ENCODE peak calls at places on chromosome 18, in four cellular contexts. K is body of pancreas, Y is H1, N is adrenal gland. M is an unnamed sample. For H3K4me1, the result is how much of the 10 kb centered on the place peaks cover.

GRCh38 chr18:26685438-26686173 is 137.3 kb upstream of the KCTD1 start:
- DNase-seq in K (no peak), Y (peak), N (no peak), M (no peak)

GRCh38 chr18:40313030-40313642 is 1641.9 kb upstream of the PIK3C3 start:
- DNase-seq in Y (no peak), K (no peak), N (no peak), M (no peak)

GRCh38 chr18:29163596-29163995 is 986.7 kb upstream of the CDH2 start:
- DNase-seq in N (no peak), K (no peak), Y (no peak), M (no peak)

GRCh38 chr18:59220784-59221765 is 1.1 kb downstream of the GRP start:
- DNase-seq in K (no peak), Y (peak), N (no peak), M (no peak)

GRCh38 chr18:70420151-70420898 is 131.5 kb downstream of the SOCS6 start:
- DNase-seq in K (peak), Y (no peak), N (no peak), M (no peak)

GRCh38 chr18:36179562-36180334 is 7.5 kb upstream of the MOCOS start:
- DNase-seq in K (peak), Y (no peak), N (peak), M (no peak)

GRCh38 chr18:64720781-64721464 is 572.0 kb upstream of the LINC00305 start:
- DNase-seq in Y (no peak), N (no peak), K (peak), M (no peak)

GRCh38 chr18:44826418-44827259 is 146.0 kb downstream of the SETBP1 start:
- DNase-seq in K (peak), N (peak), Y (no peak), M (no peak)

GRCh38 chr18:21763846-21764646 is 23.5 kb downstream of the MIB1 start:
- DNase-seq in Y (no peak), K (no peak), N (no peak), M (no peak)

GRCh38 chr18:76619342-76620315 is 124.6 kb upstream of the ZNF516 start:
- DNase-seq in Y (peak), N (peak), K (peak), M (no peak)

GRCh38 chr18:76970749-76971148 is 148.4 kb downstream of the ZNF236 start:
- DNase-seq in K (no peak), N (no peak), Y (no peak), M (no peak)

GRCh38 chr18:35581555-35582309 is at the start of gene GALNT1:
- DNase-seq in Y (peak), K (peak), N (peak), M (no peak)

GRCh38 chr18:46155652-46156051 is 51.5 kb downstream of the HAUS1 start:
- DNase-seq in K (no peak), N (no peak), Y (no peak), M (no peak)

GRCh38 chr18:44696892-44697291 is 16.2 kb downstream of the SETBP1 start:
- DNase-seq in N (no peak), Y (peak), K (peak), M (no peak)

GRCh38 chr18:50203801-50204604 is 9.1 kb upstream of the MYO5B start:
- DNase-seq in Y (peak), K (peak), N (peak), M (no peak)

GRCh38 chr18:52394602-52395001 is 54.6 kb downstream of the DCC start:
- DNase-seq in Y (no peak), N (no peak), K (peak), M (no peak)

GRCh38 chr18:77039196-77040140 is 93.1 kb downstream of the MBP start:
- DNase-seq in Y (no peak), K (no peak), N (no peak), M (no peak)

GRCh38 chr18:46449499-46449898 is 207.5 kb downstream of the LOXHD1 start:
- DNase-seq in Y (no peak), K (no peak), N (no peak), M (no peak)

GRCh38 chr18:53018791-53019190 is 678.8 kb downstream of the DCC start:
- DNase-seq in N (no peak), K (no peak), Y (no peak), M (no peak)

GRCh38 chr18:27803957-27804356 is 373.0 kb downstream of the CDH2 start:
- DNase-seq in K (no peak), N (no peak), Y (no peak), M (no peak)

GRCh38 chr18:65753520-65753919 is 2.7 kb downstream of the CDH7 start:
- DNase-seq in K (no peak), Y (no peak), N (no peak), M (no peak)

GRCh38 chr18:36312806-36313395 is 15.4 kb downstream of the FHOD3 start:
- DNase-seq in Y (no peak), K (no peak), N (peak), M (no peak)

GRCh38 chr18:39871976-39872375 is 2083.1 kb upstream of the PIK3C3 start:
- DNase-seq in N (no peak), Y (no peak), K (no peak), M (no peak)

GRCh38 chr18:45856526-45856925 is 31.1 kb downstream of the SIGLEC15 start:
- DNase-seq in Y (no peak), K (no peak), N (no peak), M (no peak)

GRCh38 chr18:59744271-59744721 is 47.1 kb upstream of the CCBE1 start:
- DNase-seq in N (no peak), K (no peak), Y (no peak), M (no peak)

GRCh38 chr18:37362158-37362890 is 203.3 kb downstream of the CELF4 start:
- DNase-seq in Y (peak), K (no peak), N (peak), M (no peak)

GRCh38 chr18:54127759-54128378 is 96.6 kb downstream of the MBD2 start:
- DNase-seq in N (peak), Y (peak), K (no peak), M (no peak)

GRCh38 chr18:7447629-7448028 is 119.5 kb upstream of the PTPRM start:
- DNase-seq in N (no peak), Y (no peak), K (no peak), M (no peak)

GRCh38 chr18:6327895-6328623 is 86.7 kb downstream of the L3MBTL4 start:
- DNase-seq in K (peak), Y (no peak), N (no peak), M (no peak)

GRCh38 chr18:45684341-45685115 is 39.5 kb upstream of the SLC14A1 start:
- DNase-seq in Y (no peak), N (no peak), K (no peak), M (no peak)

GRCh38 chr18:69400976-69401474 is 337 bp downstream of the DOK6 start:
- DNase-seq in K (no peak), N (no peak), Y (peak), M (no peak)

GRCh38 chr18:2994603-2995432 is 18.1 kb downstream of the LPIN2 start:
- DNase-seq in N (no peak), K (peak), Y (peak), M (peak)

GRCh38 chr18:48952287-48953095 is 1.7 kb upstream of the SMAD7 start:
- DNase-seq in N (peak), K (peak), Y (peak), M (no peak)

GRCh38 chr18:2683055-2683454 is 27.5 kb downstream of the SMCHD1 start:
- DNase-seq in N (no peak), K (no peak), Y (no peak), M (no peak)

GRCh38 chr18:61724532-61724931 is 168.3 kb downstream of the RNF152 start:
- DNase-seq in N (no peak), K (no peak), Y (no peak), M (no peak)

GRCh38 chr18:25164837-25165791 is 186.9 kb downstream of the ZNF521 start:
- DNase-seq in N (peak), Y (no peak), K (peak), M (no peak)
- H3K27ac ChIP-seq in N (no peak), Y (no peak), K (no peak), M (peak)

GRCh38 chr18:79245517-79246001 is 150.2 kb upstream of the NFATC1 start:
- DNase-seq in K (no peak), Y (no peak), N (no peak), M (peak)
- TF ChIP-seq POLR2A in K (no peak), Y (no peak), N (no peak), M (no peak)

GRCh38 chr18:63315879-63316278 is 3.7 kb downstream of the BCL2 start:
- DNase-seq in N (no peak), Y (no peak), K (no peak), M (no peak)
- H3K4me1 ChIP-seq in N (under half), Y (under half), K (under half), M (under half)

DNA sequence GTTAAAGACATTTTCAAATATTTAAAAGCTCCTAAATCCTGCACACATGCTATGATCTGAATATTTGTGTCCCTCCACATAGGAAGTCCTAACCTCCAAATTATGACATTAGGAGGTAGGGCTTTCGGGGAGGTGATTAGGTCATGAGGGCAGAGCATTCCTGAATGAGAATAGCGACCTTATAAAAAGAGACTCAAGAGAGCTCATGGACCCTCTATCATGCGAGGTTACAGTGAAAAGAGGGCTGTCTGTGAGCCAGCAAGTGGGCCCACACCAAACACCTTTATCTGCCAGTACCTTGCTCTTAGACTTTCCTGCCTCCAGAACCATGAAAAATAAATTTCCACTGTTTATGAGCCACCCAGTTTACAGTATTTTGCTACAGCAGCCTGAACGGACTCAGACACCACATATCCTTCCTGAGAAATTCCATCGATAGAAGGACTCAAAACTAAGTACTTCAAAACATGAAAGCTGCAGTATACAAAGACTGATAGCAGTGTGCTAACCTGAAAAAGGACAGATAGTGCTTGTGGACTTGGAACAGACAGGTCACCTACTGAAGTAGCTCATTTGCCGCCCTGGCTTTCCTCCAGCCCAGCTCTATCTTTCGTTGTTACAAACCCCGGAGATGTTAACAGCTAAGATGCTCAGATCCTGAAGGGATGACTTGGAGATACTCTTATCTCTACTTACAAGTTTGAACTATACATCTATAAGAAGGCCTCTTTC is 13.8 kb downstream of the FAM210A start:
- DNase-seq in K (no peak), N (no peak), Y (no peak), M (no peak)
- H3K27ac ChIP-seq in K (no peak), N (no peak), Y (no peak), M (no peak)

DNA sequence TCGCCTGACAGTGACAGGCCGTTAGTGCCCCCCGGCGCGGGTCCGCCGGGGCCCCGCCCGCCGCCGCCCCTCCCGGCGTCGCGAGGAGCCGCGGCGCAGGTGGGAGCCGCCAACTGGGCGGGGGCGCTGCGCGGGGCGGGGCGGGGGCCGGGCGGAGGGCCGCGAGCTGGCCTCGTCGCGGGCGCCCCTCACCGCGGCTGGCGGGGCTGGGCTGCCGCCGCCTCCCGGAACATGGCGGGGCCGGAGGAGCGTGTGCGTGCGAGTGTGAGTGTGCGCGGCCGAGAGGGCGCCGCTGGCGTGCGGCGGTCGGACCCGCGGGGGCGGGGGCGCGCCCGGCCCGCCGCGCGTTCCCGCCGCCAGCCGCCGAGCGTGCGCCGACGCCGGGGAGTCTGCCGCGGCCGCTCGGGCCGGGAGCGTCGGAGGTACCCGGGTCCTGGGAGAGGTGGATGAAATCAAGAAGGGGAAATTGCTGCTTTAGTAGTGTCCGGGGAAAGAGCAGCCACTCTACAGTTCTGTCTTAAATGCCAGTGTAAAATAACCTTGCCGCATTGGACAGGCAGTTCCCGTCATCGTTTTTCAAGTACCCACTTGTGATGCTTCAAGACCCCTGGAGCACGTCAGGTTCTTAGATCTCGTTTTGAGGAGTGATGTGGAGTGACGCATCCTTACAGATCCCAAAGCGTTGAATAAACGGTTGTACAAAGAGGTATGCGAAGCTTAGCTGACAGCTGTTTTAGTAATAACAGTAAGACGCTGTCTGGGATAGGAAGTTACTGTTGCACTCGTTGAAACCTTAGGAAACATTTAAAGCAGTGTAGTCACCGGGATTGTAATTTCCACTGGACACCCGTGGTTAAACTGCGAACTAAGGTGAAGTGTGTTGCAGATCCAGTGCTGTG is 836 bp downstream of the ANKRD12 start:
- DNase-seq in Y (peak), K (peak), N (peak), M (no peak)
- TF ChIP-seq POLR2A in Y (no peak), K (peak), N (peak), M (peak)

DNA sequence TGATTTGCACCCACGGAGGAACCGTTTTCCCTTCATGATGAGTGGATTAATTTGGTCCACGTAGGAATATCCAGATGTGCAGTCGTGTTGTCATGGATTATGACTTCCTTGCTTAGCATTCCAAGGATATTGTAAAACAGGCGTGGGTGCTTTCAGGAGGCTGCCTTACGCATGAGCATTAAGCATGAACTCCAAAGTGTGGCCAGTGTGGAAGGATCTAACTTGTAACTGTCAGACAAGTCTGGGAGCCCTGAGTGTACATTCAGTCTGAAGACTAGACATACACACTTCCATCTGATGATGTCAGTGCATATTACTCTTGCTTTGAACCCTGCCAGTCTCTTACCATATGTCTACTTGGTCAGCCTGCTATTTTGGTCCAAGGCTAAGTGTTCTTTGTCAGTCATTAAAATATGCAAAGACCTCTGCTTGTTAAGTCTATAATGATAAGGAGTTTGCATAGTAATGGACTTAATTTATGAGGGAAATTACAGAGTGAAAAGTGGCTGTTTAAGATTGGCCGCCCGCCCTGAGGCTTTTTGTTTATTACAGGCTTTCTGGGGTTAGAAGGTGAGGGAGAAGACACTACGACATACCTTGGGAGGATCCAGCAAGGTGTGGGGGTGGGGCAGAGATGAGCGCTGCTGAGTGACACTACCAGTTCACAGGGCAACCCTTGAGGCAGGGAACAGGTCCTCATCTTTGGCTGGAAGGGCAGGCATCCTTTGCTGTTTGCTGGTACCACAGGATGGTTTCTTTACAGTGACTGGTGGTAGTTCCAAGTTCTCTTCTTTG is 48.3 kb downstream of the CABLES1 start:
- DNase-seq in K (no peak), N (no peak), Y (no peak), M (no peak)
- H3K4me1 ChIP-seq in K (under half), N (under half), Y (under half), M (under half)

GRCh38 chr18:55403555-55403954 is 184.4 kb downstream of the TCF4 start:
- DNase-seq in N (no peak), K (no peak), Y (no peak), M (no peak)
- H3K27ac ChIP-seq in N (peak), K (no peak), Y (no peak), M (peak)

M was measured in esophagus squamous epithelium.